ENCODE peak calls at places on chromosomes 4 and X, in four cellular contexts. K, I, F and T are unnamed samples.

GRCh38 chrX:154025230-154025629 is 5.5 kb upstream of the IRAK1 start:
- DNase-seq in K (no peak), I (no peak), F (no peak), T (no peak)

GRCh38 chrX:817759-818158 is 187.2 kb downstream of the SHOX start:
- DNase-seq in K (no peak), I (no peak), F (no peak), T (no peak)

GRCh38 chr4:127214001-127214400 is 418.8 kb upstream of the INTU start:
- DNase-seq in K (no peak), I (no peak), F (no peak), T (no peak)

GRCh38 chr4:11214281-11214680 is 214.4 kb downstream of the HS3ST1 start:
- DNase-seq in K (no peak), I (no peak), F (no peak), T (no peak)

GRCh38 chr4:56671373-56671772 is 9.7 kb downstream of the HOPX start:
- DNase-seq in K (no peak), I (no peak), F (no peak), T (no peak)

GRCh38 chrX:146831994-146832393 is 17.4 kb upstream of the CXorf51A start:
- DNase-seq in K (no peak), I (no peak), F (no peak), T (no peak)

GRCh38 chrX:46257451-46257879 is 287.8 kb downstream of the ZNF674 start:
- DNase-seq in K (no peak), I (no peak), F (no peak), T (no peak)

GRCh38 chrX:151723156-151723760 is 7.4 kb downstream of the FATE1 start:
- DNase-seq in K (no peak), I (no peak), F (no peak), T (no peak)

GRCh38 chr4:69026974-69027373 is 69.3 kb upstream of the UGT2B7 start:
- DNase-seq in K (no peak), I (no peak), F (no peak), T (no peak)

GRCh38 chrX:57595381-57595811 is 3.6 kb downstream of the ZXDB start:
- DNase-seq in K (no peak), I (no peak), F (no peak), T (no peak)

GRCh38 chr4:147865926-147866325 is 134.0 kb downstream of the ARHGAP10 start:
- DNase-seq in K (no peak), I (peak), F (no peak), T (no peak)

GRCh38 chr4:112170451-112170993 is 25.3 kb downstream of the FAM241A start:
- DNase-seq in K (peak), I (no peak), F (no peak), T (peak)

GRCh38 chrX:39582091-39582490 is 515.7 kb downstream of the BCOR start:
- DNase-seq in K (no peak), I (no peak), F (no peak), T (peak)

GRCh38 chr4:10178763-10179162 is 62.2 kb upstream of the WDR1 start:
- DNase-seq in K (no peak), I (no peak), F (no peak), T (no peak)

GRCh38 chr4:13918110-13918509 is 290.6 kb upstream of the BOD1L1 start:
- DNase-seq in K (no peak), I (no peak), F (no peak), T (no peak)

GRCh38 chr4:25440478-25441030 is 63.5 kb downstream of the ANAPC4 start:
- DNase-seq in K (no peak), I (no peak), F (no peak), T (no peak)

GRCh38 chr4:188113156-188113555 is 3.8 kb upstream of the TRIML2 start:
- DNase-seq in K (no peak), I (no peak), F (no peak), T (no peak)

GRCh38 chrX:30215357-30215843 is at the start of gene MAGEB2:
- DNase-seq in K (peak), I (no peak), F (no peak), T (peak)

GRCh38 chr4:86653237-86653865 is 59.2 kb downstream of the PTPN13 start:
- DNase-seq in K (peak), I (no peak), F (no peak), T (peak)

GRCh38 chrX:45479835-45480422 is 279.3 kb upstream of the DIPK2B start:
- DNase-seq in K (no peak), I (no peak), F (no peak), T (peak)

GRCh38 chr4:86556791-86557415 is 37.2 kb upstream of the PTPN13 start:
- DNase-seq in K (no peak), I (no peak), F (no peak), T (no peak)

GRCh38 chr4:56626963-56627362 is 54.1 kb downstream of the HOPX start:
- DNase-seq in K (no peak), I (no peak), F (no peak), T (no peak)

GRCh38 chrX:121641560-121641959 is 594.1 kb downstream of the GLUD2 start:
- DNase-seq in K (no peak), I (no peak), F (no peak), T (no peak)

GRCh38 chr4:134364928-134365327 is 163.3 kb upstream of the PABPC4L start:
- DNase-seq in K (no peak), I (no peak), F (no peak), T (no peak)

GRCh38 chr4:67879486-67879885 is 4.3 kb downstream of the TMPRSS11D start:
- DNase-seq in K (no peak), I (no peak), F (no peak), T (no peak)

GRCh38 chr4:1198070-1198844 is 25.9 kb upstream of the SPON2 start:
- DNase-seq in K (no peak), I (no peak), F (no peak), T (no peak)

GRCh38 chr4:176538217-176538925 is 218.6 kb downstream of the SPCS3 start:
- DNase-seq in K (no peak), I (no peak), F (no peak), T (no peak)

GRCh38 chr4:23993373-23993772 is 103.5 kb upstream of the PPARGC1A start:
- DNase-seq in K (no peak), I (no peak), F (no peak), T (no peak)

GRCh38 chr4:38236003-38236402 is 275.8 kb downstream of the PTTG2 start:
- DNase-seq in K (no peak), I (no peak), F (no peak), T (no peak)
- H3K4me2 ChIP-seq in K (no peak), I (no peak), F (no peak), T (no peak)

GRCh38 chr4:33160126-33160525 is 2440.0 kb downstream of the PCDH7 start:
- DNase-seq in K (no peak), I (no peak), F (no peak), T (peak)
- TF ChIP-seq RAD21 in K (no peak), I (peak), F (no peak), T (peak)

DNA sequence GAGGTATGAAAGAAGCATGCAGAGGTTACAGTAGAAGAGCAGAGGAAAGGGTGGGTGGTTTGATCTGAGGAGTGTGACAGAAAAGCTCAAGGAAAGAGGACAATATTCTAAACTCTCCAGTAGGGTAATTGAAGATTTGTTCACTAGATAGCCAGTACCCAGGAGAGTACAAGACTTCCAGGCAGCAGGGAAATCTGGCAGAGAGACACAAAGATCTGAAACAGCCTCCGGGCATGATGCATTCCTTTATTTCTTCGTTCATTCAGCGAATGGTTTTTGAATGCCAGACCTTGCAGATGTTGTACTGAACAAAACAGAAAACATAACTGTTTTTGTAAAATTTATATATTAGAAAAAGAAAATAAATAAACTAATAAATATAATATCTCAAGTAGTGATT is 766.6 kb downstream of the FAT4 start:
- DNase-seq in K (no peak), I (no peak), F (no peak), T (no peak)
- TF ChIP-seq SRF in K (no peak), I (no peak), F (no peak), T (no peak)

DNA sequence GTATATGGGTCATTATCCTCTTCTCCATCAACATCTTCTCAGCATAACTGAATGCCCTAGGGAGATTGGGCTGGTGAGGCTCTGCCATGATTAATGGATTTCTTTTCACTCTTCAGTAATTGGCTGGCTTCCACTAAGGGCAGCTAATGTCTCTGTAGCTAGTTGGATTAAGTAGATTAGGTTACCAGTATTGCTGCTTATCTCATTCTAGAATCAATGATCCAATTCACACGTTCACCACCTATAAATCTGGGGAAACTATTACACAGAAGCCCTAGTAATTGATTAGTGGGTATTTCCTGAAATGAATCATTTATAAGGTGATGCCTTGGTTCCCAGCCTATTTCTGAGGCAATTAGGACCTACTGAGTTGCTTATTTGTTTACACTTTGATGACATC is 94.8 kb downstream of the KDR start:
- DNase-seq in K (no peak), I (no peak), F (no peak), T (no peak)
- H3K4me2 ChIP-seq in K (no peak), I (no peak), F (no peak), T (no peak)

GRCh38 chr4:92122911-92123310 is 180.9 kb upstream of the GRID2 start:
- DNase-seq in K (no peak), I (no peak), F (no peak), T (no peak)

DNA sequence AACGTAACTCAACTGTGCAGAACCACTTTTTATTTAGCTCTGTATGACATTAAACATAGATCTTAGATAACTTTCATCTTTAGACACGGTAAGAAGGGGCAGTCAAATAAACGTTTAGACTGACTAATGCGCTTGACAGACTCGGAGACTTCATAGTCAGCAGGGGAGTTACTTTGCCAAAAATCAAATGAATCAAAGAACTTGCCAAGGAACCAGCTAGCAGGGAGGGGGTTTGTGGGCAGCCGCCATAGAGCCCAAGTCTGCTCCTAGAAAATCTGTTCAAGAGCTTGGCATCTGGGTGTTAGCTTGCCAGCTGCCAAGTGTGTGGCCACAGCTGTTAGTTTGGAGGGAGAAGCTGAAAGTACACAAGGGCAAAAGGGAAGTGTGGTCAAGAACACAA is 182.7 kb upstream of the GRID2 start:
- DNase-seq in K (no peak), I (no peak), F (no peak), T (no peak)
- TF ChIP-seq RAD21 in K (no peak), I (no peak), F (no peak), T (no peak)

GRCh38 chr4:53307210-53307609 is 58.7 kb downstream of the SCFD2 start:
- DNase-seq in K (no peak), I (no peak), F (no peak), T (no peak)

GRCh38 chr4:53307819-53308773 is 57.8 kb downstream of the SCFD2 start:
- DNase-seq in K (no peak), I (no peak), F (no peak), T (no peak)

GRCh38 chr4:53306729-53307128 is 59.1 kb downstream of the SCFD2 start:
- DNase-seq in K (no peak), I (no peak), F (no peak), T (no peak)

GRCh38 chr4:53313510-53313909 is 52.4 kb downstream of the SCFD2 start:
- DNase-seq in K (peak), I (no peak), F (no peak), T (no peak)

DNA sequence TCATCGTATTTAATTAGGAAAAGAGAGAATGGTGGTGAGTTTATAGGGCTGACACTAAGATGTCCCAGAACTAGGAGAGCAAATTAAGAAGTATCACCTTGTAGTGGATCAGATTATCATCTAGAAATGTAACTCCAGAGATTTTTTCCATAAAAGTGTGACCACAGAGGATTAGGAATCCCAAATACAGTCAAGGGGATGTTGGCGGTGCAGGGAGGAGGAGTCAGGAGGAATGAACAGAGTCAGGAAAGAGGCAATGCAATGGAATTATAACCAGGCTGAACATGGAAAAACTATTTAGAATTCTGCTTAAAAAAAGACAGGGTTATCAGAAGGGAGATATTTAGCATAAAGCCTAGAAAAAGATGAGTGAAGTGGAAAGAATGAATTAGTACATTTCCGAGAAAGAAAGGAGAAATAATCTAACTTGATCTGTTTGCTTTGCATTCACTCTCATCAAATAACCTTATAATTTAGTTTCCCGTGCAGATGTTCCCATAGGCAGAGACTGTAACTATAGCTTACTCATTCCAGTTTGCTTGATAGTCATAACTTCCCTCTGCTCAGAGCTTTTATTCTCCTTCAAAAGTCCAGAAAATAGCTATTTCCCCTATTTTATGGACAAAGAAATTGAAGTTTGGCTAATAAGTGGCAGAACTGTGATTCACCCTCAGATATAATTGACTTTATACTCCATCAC is 56.4 kb downstream of the SCFD2 start:
- DNase-seq in K (no peak), I (no peak), F (no peak), T (no peak)
- TF ChIP-seq SRF in K (no peak), I (no peak), F (no peak), T (no peak)

DNA sequence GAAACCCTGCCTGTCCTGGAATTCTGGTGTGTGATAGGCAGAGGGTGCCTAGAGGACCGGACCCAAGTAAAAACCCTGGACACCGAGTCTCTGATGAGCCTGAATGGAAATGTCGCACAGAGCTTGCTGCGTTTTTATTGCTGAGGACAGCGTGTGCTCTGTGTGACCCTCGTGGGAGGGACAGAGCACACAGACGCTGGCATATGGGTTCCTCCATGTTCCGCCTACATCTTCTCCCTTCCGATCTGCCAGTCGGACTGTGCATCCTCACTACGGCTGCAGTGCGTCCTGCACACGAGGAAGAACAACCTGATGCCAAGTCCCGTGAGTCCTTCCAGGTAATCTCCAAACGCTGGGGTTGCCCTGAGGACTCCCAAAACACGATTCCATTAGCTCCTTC is 68.3 kb downstream of the AFAP1 start:
- DNase-seq in K (no peak), I (no peak), F (no peak), T (no peak)
- H3K4me2 ChIP-seq in K (no peak), I (no peak), F (no peak), T (no peak)

GRCh38 chrX:72620550-72621145 is 48.0 kb upstream of the HDAC8 start:
- DNase-seq in K (peak), I (no peak), F (no peak), T (peak)

GRCh38 chrX:72621619-72622485 is 49.2 kb upstream of the HDAC8 start:
- DNase-seq in K (no peak), I (no peak), F (peak), T (peak)

GRCh38 chrX:72624194-72624593 is 51.6 kb upstream of the HDAC8 start:
- DNase-seq in K (no peak), I (no peak), F (no peak), T (no peak)

DNA sequence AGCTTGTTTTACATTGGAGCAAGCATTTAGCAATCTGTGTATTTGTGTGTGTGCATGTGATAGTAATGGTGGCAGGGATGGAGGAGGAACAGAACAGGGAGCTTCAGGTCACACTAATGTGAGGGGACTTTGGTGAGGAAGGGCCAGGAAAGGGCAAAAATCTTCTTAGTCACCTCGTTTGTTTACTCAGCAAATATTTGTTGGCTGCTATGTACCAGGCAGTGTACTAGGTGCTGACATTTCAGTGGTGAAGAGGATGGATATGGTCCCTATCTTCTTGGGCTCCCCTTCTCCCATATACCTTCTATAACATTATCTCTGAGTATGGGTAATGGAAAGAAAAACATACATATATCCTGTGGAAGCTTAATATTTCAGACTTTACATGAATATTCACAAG is 48.5 kb upstream of the HDAC8 start:
- DNase-seq in K (no peak), I (no peak), F (no peak), T (no peak)
- TF ChIP-seq RAD21 in K (no peak), I (no peak), F (no peak), T (no peak)